ENCODE peak calls at places on chromosomes 4 and X, in seven cellular contexts. Z is SHP77; K is NCI-H2107; H is astrocyte of the spinal cord; Q is hypothalamus; Y is effector memory CD8-positive, alpha-beta T cell; N is MCF 10A. M is an unnamed sample.

GRCh38 chr4:120568736-120569135 is 353.8 kb downstream of the PRDM5 start:
- DNase-seq in Z (peak), K (no peak), H (no peak), Q (no peak), Y (no peak), N (no peak), M (no peak)

GRCh38 chrX:44143061-44143602 is 169.9 kb upstream of the NDP start:
- DNase-seq in Z (no peak), K (no peak), H (no peak), Q (no peak), Y (no peak), N (no peak), M (no peak)

GRCh38 chrX:40184968-40185367 is 87.2 kb upstream of the BCOR start:
- DNase-seq in Z (no peak), K (no peak), H (no peak), Q (no peak), Y (no peak), N (no peak), M (no peak)

GRCh38 chr4:38309471-38309870 is 349.3 kb downstream of the PTTG2 start:
- DNase-seq in Z (no peak), K (no peak), H (no peak), Q (no peak), Y (no peak), N (no peak), M (no peak)

GRCh38 chr4:93299116-93299515 is 529.4 kb upstream of the ATOH1 start:
- DNase-seq in Z (no peak), K (no peak), H (no peak), Q (no peak), Y (no peak), N (no peak), M (no peak)

GRCh38 chr4:174023641-174024040 is 259.8 kb downstream of the FBXO8 start:
- DNase-seq in Z (no peak), K (no peak), H (peak), Q (no peak), Y (no peak), N (peak), M (no peak)

GRCh38 chr4:73798842-73799241 is 37.6 kb upstream of the CXCL6 start:
- DNase-seq in Z (no peak), K (no peak), H (no peak), Q (no peak), Y (no peak), N (no peak), M (no peak)

GRCh38 chrX:10111364-10112148 is 45.2 kb upstream of the CLCN4 start:
- DNase-seq in Z (no peak), K (no peak), H (no peak), Q (no peak), Y (peak), N (no peak), M (peak)

GRCh38 chr4:124633285-124633941 is 79.1 kb downstream of the ANKRD50 start:
- DNase-seq in Z (no peak), K (no peak), H (no peak), Q (no peak), Y (no peak), N (no peak), M (no peak)

GRCh38 chrX:5388087-5388486 is 840.6 kb downstream of the NLGN4X start:
- DNase-seq in Z (no peak), K (no peak), H (no peak), Q (no peak), Y (no peak), N (no peak), M (no peak)

GRCh38 chr4:75623036-75623435 is 7.3 kb downstream of the CDKL2 start:
- DNase-seq in Z (no peak), K (no peak), H (no peak), Q (no peak), Y (no peak), N (no peak), M (no peak)

GRCh38 chrX:39260965-39261364 is 459.7 kb downstream of the MID1IP1 start:
- DNase-seq in Z (no peak), K (no peak), H (no peak), Q (no peak), Y (no peak), N (no peak), M (no peak)

GRCh38 chr4:145177906-145178538 is 2.4 kb downstream of the OTUD4 start:
- DNase-seq in Z (no peak), K (no peak), H (peak), Q (no peak), Y (no peak), N (peak), M (no peak)

GRCh38 chrX:73683236-73683859 is 120.4 kb downstream of the CHIC1 start:
- DNase-seq in Z (no peak), K (no peak), H (peak), Q (no peak), Y (no peak), N (peak), M (no peak)

GRCh38 chrX:66625525-66625924 is 13.4 kb downstream of the EDA2R start:
- DNase-seq in Z (peak), K (no peak), H (no peak), Q (no peak), Y (no peak), N (no peak), M (no peak)

GRCh38 chr4:128812360-128812958 is 3.0 kb downstream of the JADE1 start:
- DNase-seq in Z (no peak), K (no peak), H (peak), Q (peak), Y (no peak), N (peak), M (peak)

GRCh38 chr4:158688813-158689212 is 16.7 kb downstream of the ETFDH start:
- DNase-seq in Z (no peak), K (no peak), H (no peak), Q (no peak), Y (no peak), N (no peak), M (no peak)

GRCh38 chr4:144646523-144647094 is 653 bp downstream of the HHIP start:
- DNase-seq in Z (no peak), K (no peak), H (peak), Q (peak), Y (no peak), N (peak), M (no peak)

GRCh38 chrX:153966841-153967535 is 4.6 kb downstream of the HCFC1 start:
- DNase-seq in Z (no peak), K (no peak), H (no peak), Q (no peak), Y (no peak), N (no peak), M (no peak)

GRCh38 chr4:186948361-186949291 is 225.0 kb upstream of the FAT1 start:
- DNase-seq in Z (peak), K (no peak), H (peak), Q (no peak), Y (no peak), N (no peak), M (no peak)

GRCh38 chrX:111447298-111447697 is 35.3 kb upstream of the DCX start:
- DNase-seq in Z (peak), K (no peak), H (no peak), Q (no peak), Y (no peak), N (peak), M (no peak)

GRCh38 chr4:184884863-184885262 is 59.1 kb upstream of the ACSL1 start:
- DNase-seq in Z (no peak), K (no peak), H (no peak), Q (no peak), Y (no peak), N (no peak), M (no peak)

GRCh38 chrX:7828594-7828993 is 14.4 kb upstream of the VCX start:
- DNase-seq in Z (no peak), K (no peak), H (no peak), Q (no peak), Y (no peak), N (peak), M (no peak)

GRCh38 chr4:185874516-185875230 is 62.7 kb upstream of the SORBS2 start:
- DNase-seq in Z (no peak), K (no peak), H (peak), Q (no peak), Y (no peak), N (peak), M (no peak)

GRCh38 chr4:38188631-38189101 is 228.5 kb downstream of the PTTG2 start:
- DNase-seq in Z (no peak), K (no peak), H (no peak), Q (no peak), Y (no peak), N (peak), M (no peak)

GRCh38 chr4:26753642-26754041 is 107.0 kb upstream of the STIM2 start:
- DNase-seq in Z (peak), K (peak), H (peak), Q (no peak), Y (no peak), N (no peak), M (no peak)

GRCh38 chrX:41108684-41109205 is 23.5 kb downstream of the USP9X start:
- DNase-seq in Z (no peak), K (no peak), H (no peak), Q (no peak), Y (no peak), N (no peak), M (no peak)

GRCh38 chr4:2932951-2933565 is 30.1 kb downstream of the NOP14 start:
- DNase-seq in Z (no peak), K (no peak), H (no peak), Q (no peak), Y (peak), N (no peak), M (no peak)

GRCh38 chr4:14853186-14853946 is 148.9 kb upstream of the CPEB2 start:
- DNase-seq in Z (no peak), K (no peak), H (peak), Q (no peak), Y (no peak), N (peak), M (no peak)

GRCh38 chr4:95544433-95545103 is 4.2 kb downstream of the UNC5C start:
- DNase-seq in Z (no peak), K (no peak), H (no peak), Q (no peak), Y (no peak), N (no peak), M (no peak)

GRCh38 chrX:39627257-39627656 is 470.5 kb downstream of the BCOR start:
- DNase-seq in Z (no peak), K (no peak), H (no peak), Q (no peak), Y (no peak), N (no peak), M (no peak)

GRCh38 chrX:21375795-21376069 is 1.5 kb downstream of the CNKSR2 start:
- DNase-seq in Z (no peak), K (no peak), H (no peak), Q (no peak), Y (no peak), N (no peak), M (no peak)

GRCh38 chrX:123263246-123263757 is 79.2 kb downstream of the GRIA3 start:
- DNase-seq in Z (no peak), K (no peak), H (no peak), Q (no peak), Y (no peak), N (no peak), M (no peak)

GRCh38 chr4:185235480-185236154 is 26.2 kb downstream of the SNX25 start:
- DNase-seq in Z (no peak), K (no peak), H (no peak), Q (no peak), Y (no peak), N (no peak), M (no peak)